ENCODE peak calls at places on chromosomes 4 and X, in five cellular contexts. One of them, this sample, is unnamed.

GRCh38 chr4:114146947-114147618 is 167.6 kb upstream of the ARSJ start:
- DNase-seq in psoas muscle: no peak
- DNase-seq in tibial artery: no peak
- DNase-seq in astrocyte: no peak
- DNase-seq in testis: no peak
- DNase-seq in this sample: no peak

GRCh38 chr4:10346023-10346422 is 111.2 kb downstream of the ZNF518B start:
- DNase-seq in astrocyte: no peak
- DNase-seq in tibial artery: no peak
- DNase-seq in testis: no peak
- DNase-seq in psoas muscle: no peak
- DNase-seq in this sample: no peak

GRCh38 chr4:7362862-7363430 is 71.8 kb downstream of the PSAPL1 start:
- DNase-seq in tibial artery: no peak
- DNase-seq in astrocyte: no peak
- DNase-seq in testis: no peak
- DNase-seq in psoas muscle: no peak
- DNase-seq in this sample: no peak

GRCh38 chr4:102324725-102325124 is 20.6 kb downstream of the SLC39A8 start:
- DNase-seq in testis: no peak
- DNase-seq in astrocyte: no peak
- DNase-seq in psoas muscle: no peak
- DNase-seq in tibial artery: no peak
- DNase-seq in this sample: no peak

GRCh38 chr4:114997596-114997995 is 115.8 kb downstream of the NDST4 start:
- DNase-seq in psoas muscle: no peak
- DNase-seq in astrocyte: peak
- DNase-seq in tibial artery: no peak
- DNase-seq in testis: no peak
- DNase-seq in this sample: no peak

GRCh38 chrX:66635360-66635759 is 3.5 kb downstream of the EDA2R start:
- DNase-seq in astrocyte: peak
- DNase-seq in testis: no peak
- DNase-seq in psoas muscle: no peak
- DNase-seq in tibial artery: no peak
- DNase-seq in this sample: no peak

GRCh38 chr4:161189286-161190134 is 974.3 kb downstream of the FSTL5 start:
- DNase-seq in tibial artery: no peak
- DNase-seq in astrocyte: peak
- DNase-seq in testis: no peak
- DNase-seq in psoas muscle: no peak
- DNase-seq in this sample: no peak

GRCh38 chr4:146059865-146060264 is 115.7 kb upstream of the LSM6 start:
- DNase-seq in psoas muscle: no peak
- DNase-seq in astrocyte: no peak
- DNase-seq in testis: no peak
- DNase-seq in tibial artery: no peak
- DNase-seq in this sample: no peak

GRCh38 chr4:111031180-111031579 is 408.3 kb upstream of the PITX2 start:
- DNase-seq in astrocyte: peak
- DNase-seq in tibial artery: no peak
- DNase-seq in testis: no peak
- DNase-seq in psoas muscle: no peak
- DNase-seq in this sample: no peak

GRCh38 chrX:83906921-83907320 is 46.0 kb downstream of the CYLC1 start:
- DNase-seq in astrocyte: no peak
- DNase-seq in psoas muscle: no peak
- DNase-seq in tibial artery: no peak
- DNase-seq in testis: no peak
- DNase-seq in this sample: no peak

GRCh38 chr4:16024009-16024408 is 59.8 kb downstream of the PROM1 start:
- DNase-seq in psoas muscle: no peak
- DNase-seq in tibial artery: no peak
- DNase-seq in testis: no peak
- DNase-seq in astrocyte: peak
- DNase-seq in this sample: no peak

GRCh38 chr4:118076958-118077766 is 42.9 kb downstream of the NDST3 start:
- DNase-seq in tibial artery: no peak
- DNase-seq in testis: peak
- DNase-seq in astrocyte: peak
- DNase-seq in psoas muscle: peak
- DNase-seq in this sample: no peak

GRCh38 chr4:133320576-133321170 is 171.6 kb downstream of the PCDH10 start:
- DNase-seq in tibial artery: no peak
- DNase-seq in astrocyte: peak
- DNase-seq in psoas muscle: no peak
- DNase-seq in testis: peak
- DNase-seq in this sample: no peak
- TF ChIP-seq CTCF in tibial artery: peak
- TF ChIP-seq CTCF in astrocyte: peak
- TF ChIP-seq CTCF in psoas muscle: peak
- TF ChIP-seq CTCF in testis: no peak
- TF ChIP-seq CTCF in this sample: no peak

GRCh38 chrX:152904151-152905080 is 6.5 kb downstream of the ZNF185 start:
- DNase-seq in tibial artery: no peak
- DNase-seq in astrocyte: peak
- DNase-seq in psoas muscle: peak
- DNase-seq in testis: peak
- DNase-seq in this sample: no peak
- H3K4me3 ChIP-seq in tibial artery: no peak
- H3K4me3 ChIP-seq in astrocyte: no peak
- H3K4me3 ChIP-seq in psoas muscle: no peak
- H3K4me3 ChIP-seq in testis: no peak
- H3K4me3 ChIP-seq in this sample: no peak

GRCh38 chr4:153131478-153132069 is 72.7 kb upstream of the TRIM2 start:
- DNase-seq in astrocyte: no peak
- DNase-seq in tibial artery: no peak
- DNase-seq in psoas muscle: no peak
- DNase-seq in testis: no peak
- DNase-seq in this sample: no peak
- TF ChIP-seq CTCF in astrocyte: peak
- TF ChIP-seq CTCF in tibial artery: no peak
- TF ChIP-seq CTCF in psoas muscle: no peak
- TF ChIP-seq CTCF in testis: no peak
- TF ChIP-seq CTCF in this sample: no peak

GRCh38 chr4:99324361-99324760 is 3.2 kb upstream of the ADH1B start:
- DNase-seq in astrocyte: no peak
- DNase-seq in psoas muscle: no peak
- DNase-seq in testis: no peak
- DNase-seq in tibial artery: no peak
- DNase-seq in this sample: no peak

GRCh38 chr4:99323761-99324160 is 2.6 kb upstream of the ADH1B start:
- DNase-seq in psoas muscle: no peak
- DNase-seq in tibial artery: no peak
- DNase-seq in testis: peak
- DNase-seq in astrocyte: no peak
- DNase-seq in this sample: no peak

GRCh38 chr4:99317354-99317753 is 3.8 kb downstream of the ADH1B start:
- DNase-seq in astrocyte: no peak
- DNase-seq in tibial artery: no peak
- DNase-seq in testis: no peak
- DNase-seq in psoas muscle: no peak
- DNase-seq in this sample: no peak

GRCh38 chr4:99324978-99325377 is 3.8 kb upstream of the ADH1B start:
- DNase-seq in psoas muscle: peak
- DNase-seq in testis: peak
- DNase-seq in tibial artery: peak
- DNase-seq in astrocyte: peak
- DNase-seq in this sample: no peak

GRCh38 chr4:99321241-99322191 is at the start of gene ADH1B:
- DNase-seq in psoas muscle: no peak
- DNase-seq in testis: no peak
- DNase-seq in tibial artery: peak
- DNase-seq in astrocyte: no peak
- DNase-seq in this sample: no peak
- H3K4me3 ChIP-seq in psoas muscle: peak
- H3K4me3 ChIP-seq in testis: no peak
- H3K4me3 ChIP-seq in tibial artery: peak
- H3K4me3 ChIP-seq in astrocyte: no peak
- H3K4me3 ChIP-seq in this sample: peak

GRCh38 chrX:140123446-140123845 is 158.1 kb upstream of the CXorf66 start:
- DNase-seq in tibial artery: no peak
- DNase-seq in testis: no peak
- DNase-seq in psoas muscle: no peak
- DNase-seq in astrocyte: no peak
- DNase-seq in this sample: no peak
- TF ChIP-seq CTCF in tibial artery: no peak
- TF ChIP-seq CTCF in testis: no peak
- TF ChIP-seq CTCF in psoas muscle: no peak
- TF ChIP-seq CTCF in astrocyte: peak
- TF ChIP-seq CTCF in this sample: no peak

GRCh38 chr4:41241919-41242318 is 14.8 kb upstream of the UCHL1 start:
- DNase-seq in testis: no peak
- DNase-seq in astrocyte: no peak
- DNase-seq in tibial artery: no peak
- DNase-seq in psoas muscle: no peak
- DNase-seq in this sample: no peak

GRCh38 chr4:41232406-41232805 is 18.1 kb upstream of the APBB2 start:
- DNase-seq in astrocyte: no peak
- DNase-seq in tibial artery: no peak
- DNase-seq in psoas muscle: no peak
- DNase-seq in testis: no peak
- DNase-seq in this sample: no peak

GRCh38 chr4:41236508-41236907 is 20.2 kb upstream of the UCHL1 start:
- DNase-seq in astrocyte: no peak
- DNase-seq in testis: no peak
- DNase-seq in psoas muscle: no peak
- DNase-seq in tibial artery: no peak
- DNase-seq in this sample: no peak

GRCh38 chr4:41234424-41234823 is 20.1 kb upstream of the APBB2 start:
- DNase-seq in testis: no peak
- DNase-seq in tibial artery: no peak
- DNase-seq in astrocyte: no peak
- DNase-seq in psoas muscle: no peak
- DNase-seq in this sample: no peak

GRCh38 chr4:41236046-41236445 is 20.7 kb upstream of the UCHL1 start:
- DNase-seq in astrocyte: no peak
- DNase-seq in testis: no peak
- DNase-seq in psoas muscle: no peak
- DNase-seq in tibial artery: no peak
- DNase-seq in this sample: no peak
- H3K4me3 ChIP-seq in astrocyte: no peak
- H3K4me3 ChIP-seq in testis: no peak
- H3K4me3 ChIP-seq in psoas muscle: no peak
- H3K4me3 ChIP-seq in tibial artery: no peak
- H3K4me3 ChIP-seq in this sample: no peak

GRCh38 chrX:138034136-138034535 is 468.2 kb downstream of the ZIC3 start:
- DNase-seq in psoas muscle: no peak
- DNase-seq in testis: no peak
- DNase-seq in astrocyte: no peak
- DNase-seq in tibial artery: no peak
- DNase-seq in this sample: no peak
- TF ChIP-seq CTCF in psoas muscle: no peak
- TF ChIP-seq CTCF in testis: no peak
- TF ChIP-seq CTCF in astrocyte: no peak
- TF ChIP-seq CTCF in tibial artery: no peak
- TF ChIP-seq CTCF in this sample: no peak

This sample was measured in coronary artery.